ENCODE peak calls at places on chromosomes 11 and 22, in six cellular contexts. Q, I, F, O, J and X are unnamed samples.

GRCh38 chr11:31687256-31687655 is 123.9 kb downstream of the PAX6 start:
- DNase-seq in I (peak), Q (no peak), F (no peak), J (no peak), O (no peak), X (no peak)

GRCh38 chr11:122729139-122729538 is 73.6 kb downstream of the UBASH3B start:
- DNase-seq in I (no peak), Q (no peak), O (no peak), F (no peak), J (no peak), X (no peak)

GRCh38 chr11:67118059-67118766 is 850 bp upstream of the KDM2A start:
- DNase-seq in O (no peak), I (peak), Q (peak), J (peak), F (peak), X (peak)

GRCh38 chr11:119093951-119094815 is 7.5 kb downstream of the DPAGT1 start:
- DNase-seq in O (no peak), J (peak), I (peak), F (no peak), Q (no peak), X (no peak)

GRCh38 chr22:22897036-22897435 is 9.4 kb downstream of the IGLL5 start:
- DNase-seq in F (no peak), O (no peak), I (no peak), J (no peak), Q (no peak), X (no peak)

GRCh38 chr22:29907753-29908515 is 25.0 kb downstream of the MTMR3 start:
- DNase-seq in F (peak), Q (no peak), O (peak), I (peak), J (peak), X (no peak)

GRCh38 chr11:44517541-44517940 is 47.9 kb upstream of the CD82 start:
- DNase-seq in Q (no peak), F (no peak), J (no peak), O (no peak), I (no peak), X (no peak)

GRCh38 chr22:17597217-17597616 is 31.3 kb downstream of the ATP6V1E1 start:
- DNase-seq in Q (no peak), J (no peak), O (no peak), I (no peak), F (no peak), X (no peak)

GRCh38 chr11:72430743-72431570 is 3.4 kb downstream of the CLPB start:
- DNase-seq in Q (peak), F (no peak), I (peak), J (no peak), O (no peak), X (peak)

GRCh38 chr22:20962491-20962945 is 4.5 kb upstream of the AIFM3 start:
- DNase-seq in J (no peak), I (no peak), O (no peak), F (no peak), Q (no peak), X (no peak)

GRCh38 chr11:66216911-66217310 is 51.5 kb upstream of the RAB1B start:
- DNase-seq in F (peak), J (no peak), O (no peak), I (no peak), Q (no peak), X (no peak)

GRCh38 chr11:116207349-116207748 is 565.4 kb downstream of the BUD13 start:
- DNase-seq in O (no peak), I (no peak), Q (no peak), F (no peak), J (no peak), X (no peak)

GRCh38 chr11:105298174-105298573 is 158.6 kb upstream of the CARD18 start:
- DNase-seq in Q (no peak), F (no peak), O (no peak), I (no peak), J (no peak), X (no peak)

GRCh38 chr22:18044548-18045271 is 20.3 kb upstream of the MICAL3 start:
- DNase-seq in I (peak), O (no peak), Q (no peak), J (peak), F (no peak), X (no peak)

GRCh38 chr11:67492801-67493547 is 10.1 kb downstream of the AIP start:
- DNase-seq in J (no peak), F (no peak), O (no peak), Q (peak), I (no peak), X (no peak)

GRCh38 chr22:48167238-48167637 is 1404.8 kb downstream of the TBC1D22A start:
- DNase-seq in I (no peak), F (no peak), O (no peak), Q (no peak), J (no peak), X (no peak)

GRCh38 chr11:67354314-67355022 is 1.1 kb upstream of the POLD4 start:
- DNase-seq in O (peak), J (peak), I (peak), F (peak), Q (no peak), X (no peak)

GRCh38 chr11:60992842-60993409 is 21.4 kb downstream of the CD6 start:
- DNase-seq in O (no peak), Q (no peak), I (peak), F (peak), J (no peak), X (no peak)

GRCh38 chr11:10730151-10730550 is 20.9 kb upstream of the CTR9 start:
- DNase-seq in Q (no peak), J (no peak), O (no peak), F (no peak), I (no peak), X (no peak)

GRCh38 chr11:4522339-4522738 is 22.7 kb upstream of the OR52M1 start:
- DNase-seq in J (no peak), Q (no peak), O (no peak), F (no peak), I (no peak), X (no peak)